ENCODE peak calls at places on chromosomes 4 and X, in nine cellular contexts. O is hepatocyte, K is PC-9, Z is GM23338, C is GM23248, A is PC-3, F is Karpas-422, I is SK-N-SH, Q is HCT116. T is an unnamed sample. For H3K9me2 and H3K27me3, the result is how much of the 10 kb centered on the place peaks cover.

GRCh38 chr4:43163101-43163792 is 270.7 kb downstream of the GRXCR1 start:
- DNase-seq in O (no peak), K (no peak), Z (peak), C (no peak), A (no peak), F (no peak), I (no peak), Q (no peak), T (peak)

GRCh38 chr4:67288964-67289363 is 256.3 kb downstream of the CENPC start:
- DNase-seq in O (peak), K (no peak), Z (peak), C (no peak), A (peak), F (peak), I (peak), Q (no peak), T (peak)

GRCh38 chrX:104136241-104137019 is 20.4 kb downstream of the SLC25A53 start:
- DNase-seq in O (peak), K (peak), Z (peak), C (peak), A (peak), F (peak), I (peak), Q (peak), T (peak)

GRCh38 chrX:13463608-13464007 is 105.8 kb upstream of the EGFL6 start:
- DNase-seq in O (peak), K (no peak), Z (no peak), C (peak), A (peak), F (no peak), I (no peak), Q (no peak), T (no peak)

GRCh38 chr4:98890698-98891097 is 38.2 kb downstream of the EIF4E start:
- DNase-seq in O (no peak), K (no peak), Z (no peak), C (no peak), A (no peak), F (no peak), I (no peak), Q (no peak), T (no peak)

GRCh38 chr4:167339781-167340180 is 105.5 kb upstream of the SPOCK3 start:
- DNase-seq in O (no peak), K (no peak), Z (no peak), C (no peak), A (no peak), F (no peak), I (no peak), Q (no peak), T (no peak)

GRCh38 chr4:156738756-156739155 is 232.8 kb downstream of the PDGFC start:
- DNase-seq in O (no peak), K (no peak), Z (no peak), C (no peak), A (no peak), F (no peak), I (no peak), Q (no peak), T (no peak)

GRCh38 chr4:27684501-27685077 is 823.9 kb downstream of the STIM2 start:
- DNase-seq in O (peak), K (no peak), Z (peak), C (peak), A (peak), F (peak), I (peak), Q (peak), T (peak)

GRCh38 chr4:128812360-128812958 is 3.0 kb downstream of the JADE1 start:
- DNase-seq in O (peak), K (no peak), Z (peak), C (peak), A (peak), F (peak), I (peak), Q (peak), T (peak)

GRCh38 chrX:63784902-63785692 is at the start of gene ARHGEF9:
- DNase-seq in O (peak), K (no peak), Z (peak), C (peak), A (no peak), F (no peak), I (peak), Q (no peak), T (no peak)

GRCh38 chrX:12965390-12965940 is 9.4 kb upstream of the TMSB4X start:
- DNase-seq in O (no peak), K (no peak), Z (no peak), C (no peak), A (no peak), F (peak), I (no peak), Q (no peak), T (no peak)

GRCh38 chr4:1879491-1879890 is 8.3 kb downstream of the NSD2 start:
- DNase-seq in O (no peak), K (no peak), Z (no peak), C (peak), A (no peak), F (no peak), I (no peak), Q (no peak), T (no peak)

GRCh38 chr4:125187621-125188176 is 127.1 kb upstream of the FAT4 start:
- DNase-seq in O (no peak), K (no peak), Z (no peak), C (peak), A (peak), F (no peak), I (no peak), Q (no peak), T (no peak)

GRCh38 chr4:152585036-152585439 is 49.1 kb upstream of the FBXW7 start:
- DNase-seq in O (no peak), K (no peak), Z (no peak), C (no peak), A (no peak), F (no peak), I (no peak), Q (no peak), T (peak)

GRCh38 chr4:749771-750666 is 44.4 kb downstream of the PCGF3 start:
- DNase-seq in O (no peak), K (no peak), Z (no peak), C (peak), A (no peak), F (no peak), I (no peak), Q (no peak), T (no peak)

GRCh38 chr4:44447563-44448504 is 775 bp downstream of the KCTD8 start:
- DNase-seq in O (peak), K (no peak), Z (peak), C (peak), A (peak), F (no peak), I (peak), Q (no peak), T (peak)

GRCh38 chrX:101260435-101260834 is 30.7 kb downstream of the TAF7L start:
- DNase-seq in O (peak), K (no peak), Z (peak), C (peak), A (peak), F (peak), I (no peak), Q (no peak), T (no peak)

GRCh38 chr4:41550308-41550707 is 12.4 kb downstream of the LIMCH1 start:
- DNase-seq in O (no peak), K (peak), Z (no peak), C (no peak), A (peak), F (no peak), I (no peak), Q (no peak), T (no peak)

GRCh38 chr4:140084426-140084825 is 69.6 kb downstream of the MAML3 start:
- DNase-seq in O (no peak), K (no peak), Z (no peak), C (no peak), A (no peak), F (no peak), I (no peak), Q (no peak), T (no peak)

GRCh38 chr4:182113774-182114173 is 129.4 kb upstream of the TENM3 start:
- DNase-seq in O (no peak), K (no peak), Z (no peak), C (no peak), A (no peak), F (no peak), I (no peak), Q (no peak), T (no peak)

GRCh38 chr4:6634746-6635145 is 5.7 kb upstream of the MRFAP1 start:
- DNase-seq in O (no peak), K (no peak), Z (no peak), C (no peak), A (no peak), F (no peak), I (no peak), Q (no peak), T (peak)

GRCh38 chrX:70026851-70027200 is 22.9 kb downstream of the AWAT2 start:
- DNase-seq in O (no peak), K (no peak), Z (no peak), C (no peak), A (no peak), F (no peak), I (no peak), Q (no peak), T (no peak)

GRCh38 chr4:168076989-168077725 is 15.2 kb upstream of the ANXA10 start:
- DNase-seq in O (peak), K (peak), Z (peak), C (peak), A (peak), F (peak), I (peak), Q (peak), T (peak)

GRCh38 chrX:134810211-134810610 is 151.9 kb upstream of the PLAC1 start:
- DNase-seq in O (no peak), K (no peak), Z (no peak), C (no peak), A (no peak), F (no peak), I (no peak), Q (no peak), T (no peak)

GRCh38 chrX:34656842-34657780 is at the start of gene TMEM47:
- DNase-seq in O (peak), K (no peak), Z (peak), C (peak), A (peak), F (no peak), I (peak), Q (no peak), T (no peak)

GRCh38 chr4:109121561-109121960 is 180.9 kb downstream of the COL25A1 start:
- DNase-seq in O (no peak), K (no peak), Z (no peak), C (no peak), A (no peak), F (no peak), I (no peak), Q (no peak), T (no peak)

GRCh38 chrX:38879631-38880220 is 78.5 kb downstream of the MID1IP1 start:
- DNase-seq in O (no peak), K (no peak), Z (no peak), C (no peak), A (peak), F (no peak), I (no peak), Q (no peak), T (peak)

GRCh38 chrX:45681891-45682290 is 481.2 kb upstream of the DIPK2B start:
- DNase-seq in O (no peak), K (no peak), Z (no peak), C (no peak), A (no peak), F (no peak), I (no peak), Q (no peak), T (no peak)

GRCh38 chr4:81459233-81459632 is 12.5 kb downstream of the RASGEF1B start:
- DNase-seq in O (no peak), K (no peak), Z (no peak), C (no peak), A (no peak), F (no peak), I (no peak), Q (no peak), T (peak)

GRCh38 chr4:85867281-85867680 is 392.3 kb downstream of the ARHGAP24 start:
- DNase-seq in O (no peak), K (no peak), Z (no peak), C (peak), A (no peak), F (no peak), I (no peak), Q (no peak), T (no peak)

GRCh38 chr4:2436301-2436700 is 17.5 kb downstream of the CFAP99 start:
- DNase-seq in O (no peak), K (no peak), Z (no peak), C (peak), A (no peak), F (no peak), I (peak), Q (no peak), T (no peak)

GRCh38 chrX:45400380-45400779 is 199.7 kb upstream of the DIPK2B start:
- DNase-seq in O (no peak), K (no peak), Z (peak), C (peak), A (no peak), F (no peak), I (no peak), Q (no peak), T (no peak)

GRCh38 chr4:183099537-183100297 is 660 bp downstream of the WWC2 start:
- DNase-seq in O (peak), K (no peak), Z (peak), C (peak), A (peak), F (no peak), I (no peak), Q (no peak), T (peak)

GRCh38 chr4:78213218-78213617 is 156.1 kb downstream of the FRAS1 start:
- DNase-seq in O (no peak), K (no peak), Z (no peak), C (no peak), A (no peak), F (no peak), I (no peak), Q (no peak), T (no peak)

GRCh38 chr4:78205601-78206000 is 148.5 kb downstream of the FRAS1 start:
- DNase-seq in O (no peak), K (no peak), Z (peak), C (no peak), A (no peak), F (no peak), I (peak), Q (no peak), T (no peak)

GRCh38 chr4:78214078-78214477 is 157.0 kb downstream of the FRAS1 start:
- DNase-seq in O (no peak), K (no peak), Z (no peak), C (no peak), A (no peak), F (no peak), I (no peak), Q (no peak), T (no peak)

GRCh38 chr4:78207951-78208350 is 150.8 kb downstream of the FRAS1 start:
- DNase-seq in O (no peak), K (no peak), Z (no peak), C (no peak), A (no peak), F (no peak), I (no peak), Q (no peak), T (no peak)

GRCh38 chr4:78210694-78211093 is 153.6 kb downstream of the FRAS1 start:
- DNase-seq in O (no peak), K (no peak), Z (no peak), C (no peak), A (no peak), F (no peak), I (no peak), Q (no peak), T (no peak)
- H3K9me2 ChIP-seq in O (under half), K (under half), Z (under half), C (under half), A (under half), F (under half), I (under half), Q (under half), T (under half)

GRCh38 chr4:3496021-3496420 is 32.9 kb downstream of the DOK7 start:
- DNase-seq in O (no peak), K (no peak), Z (no peak), C (no peak), A (no peak), F (no peak), I (no peak), Q (no peak), T (no peak)

GRCh38 chr4:3495341-3495975 is 32.4 kb downstream of the DOK7 start:
- DNase-seq in O (no peak), K (no peak), Z (no peak), C (no peak), A (no peak), F (no peak), I (no peak), Q (no peak), T (no peak)

GRCh38 chr4:3492741-3493719 is 29.9 kb downstream of the DOK7 start:
- DNase-seq in O (no peak), K (no peak), Z (no peak), C (no peak), A (no peak), F (no peak), I (peak), Q (no peak), T (no peak)

GRCh38 chr4:3493720-3494492 is 30.8 kb downstream of the DOK7 start:
- DNase-seq in O (no peak), K (no peak), Z (no peak), C (no peak), A (no peak), F (no peak), I (no peak), Q (no peak), T (no peak)

DNA sequence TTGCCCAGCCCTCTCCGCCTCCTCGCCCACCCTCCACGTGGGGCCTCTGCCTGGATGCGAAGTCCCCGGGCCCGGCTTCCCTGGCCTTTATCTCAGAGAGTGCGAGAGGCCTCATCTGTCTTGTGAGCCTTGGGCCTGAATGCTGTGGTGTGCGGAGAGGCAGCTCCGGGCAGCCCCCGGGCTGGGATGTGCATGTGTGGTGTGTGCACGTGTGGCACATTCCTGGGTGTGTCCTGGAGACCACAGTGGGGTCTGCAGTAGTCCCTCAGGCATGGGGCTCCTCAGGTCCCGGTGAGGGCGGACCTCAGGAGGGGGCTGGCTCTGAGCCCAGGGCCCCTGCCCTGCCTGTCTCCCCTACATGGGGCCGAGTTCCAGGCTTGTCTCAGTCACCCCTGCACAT is 31.4 kb downstream of the DOK7 start:
- DNase-seq in O (no peak), K (no peak), Z (no peak), C (no peak), A (no peak), F (no peak), I (no peak), Q (no peak), T (no peak)
- H3K27me3 ChIP-seq in O (under half), K (under half), Z (half or more), C (under half), A (under half), F (under half), I (under half), Q (under half), T (half or more)

GRCh38 chr4:25441519-25442117 is 64.6 kb downstream of the ANAPC4 start:
- DNase-seq in O (peak), K (no peak), Z (peak), C (peak), A (peak), F (peak), I (peak), Q (peak), T (peak)
- H3K9me2 ChIP-seq in O (under half), K (under half), Z (under half), C (under half), A (under half), F (under half), I (under half), Q (under half), T (under half)

GRCh38 chrX:115936008-115936407 is 234.5 kb upstream of the AGTR2 start:
- DNase-seq in O (no peak), K (no peak), Z (peak), C (no peak), A (no peak), F (no peak), I (no peak), Q (no peak), T (no peak)
- H3K27me3 ChIP-seq in O (under half), K (under half), Z (under half), C (under half), A (under half), F (under half), I (under half), Q (under half), T (under half)

GRCh38 chr4:47386146-47386545 is 77.4 kb downstream of the COMMD8 start:
- DNase-seq in O (no peak), K (no peak), Z (no peak), C (no peak), A (no peak), F (no peak), I (no peak), Q (no peak), T (no peak)

GRCh38 chr4:47390438-47391125 is 72.9 kb downstream of the COMMD8 start:
- DNase-seq in O (no peak), K (no peak), Z (no peak), C (no peak), A (no peak), F (no peak), I (no peak), Q (no peak), T (no peak)

GRCh38 chr4:47386592-47387235 is 76.8 kb downstream of the COMMD8 start:
- DNase-seq in O (no peak), K (no peak), Z (no peak), C (no peak), A (no peak), F (no peak), I (peak), Q (no peak), T (no peak)

GRCh38 chr4:47391256-47391655 is 72.2 kb downstream of the COMMD8 start:
- DNase-seq in O (no peak), K (no peak), Z (no peak), C (no peak), A (no peak), F (no peak), I (no peak), Q (no peak), T (no peak)
- H3K9me2 ChIP-seq in O (under half), K (under half), Z (under half), C (under half), A (under half), F (under half), I (under half), Q (under half), T (under half)

GRCh38 chrX:139025822-139026221 is 314.3 kb upstream of the FGF13 start:
- DNase-seq in O (no peak), K (no peak), Z (no peak), C (no peak), A (peak), F (no peak), I (no peak), Q (no peak), T (no peak)
- H3K27me3 ChIP-seq in O (under half), K (under half), Z (under half), C (under half), A (under half), F (under half), I (under half), Q (under half), T (under half)

GRCh38 chr4:114263233-114263632 is 283.8 kb upstream of the ARSJ start:
- DNase-seq in O (no peak), K (no peak), Z (peak), C (peak), A (peak), F (no peak), I (no peak), Q (no peak), T (no peak)

GRCh38 chr4:114252499-114252898 is 273.1 kb upstream of the ARSJ start:
- DNase-seq in O (no peak), K (no peak), Z (no peak), C (no peak), A (no peak), F (no peak), I (no peak), Q (no peak), T (no peak)

DNA sequence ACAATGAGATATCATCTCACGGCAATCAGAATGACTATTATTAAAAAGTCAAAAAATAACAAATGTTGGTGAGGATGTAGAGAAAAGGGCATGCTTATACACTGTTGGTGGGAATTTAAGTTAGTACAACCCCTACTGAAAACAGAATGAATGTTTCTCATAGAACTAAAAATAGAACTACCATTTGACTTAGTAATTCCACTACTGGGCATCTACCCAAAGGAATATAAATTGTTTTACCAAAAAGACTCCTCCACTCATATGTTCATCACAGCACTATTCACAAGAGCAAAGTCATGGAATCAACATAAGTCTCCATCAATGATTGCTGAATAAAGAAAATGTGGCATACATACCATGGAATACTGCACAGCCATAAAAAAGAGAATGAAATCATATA is 278.1 kb upstream of the ARSJ start:
- DNase-seq in O (no peak), K (no peak), Z (no peak), C (peak), A (peak), F (no peak), I (no peak), Q (no peak), T (no peak)
- H3K9me2 ChIP-seq in O (under half), K (under half), Z (under half), C (under half), A (under half), F (under half), I (under half), Q (under half), T (under half)

T was measured in MM.1S.